ENCODE peak calls at places on chromosome 4, in seven cellular contexts. One of them, this sample, is unnamed.

GRCh38 chr4:111464251-111465045 is 680.8 kb upstream of the FAM241A start:
- DNase-seq in HFF-Myc: no peak
- DNase-seq in fibroblast of pulmonary artery: no peak
- DNase-seq in brain microvascular endothelial cell: no peak
- DNase-seq in AG10803: no peak
- DNase-seq in AG09309: peak
- DNase-seq in OCI-LY7: no peak
- DNase-seq in this sample: peak

GRCh38 chr4:98444371-98444770 is 183.2 kb downstream of the RAP1GDS1 start:
- DNase-seq in HFF-Myc: no peak
- DNase-seq in fibroblast of pulmonary artery: no peak
- DNase-seq in brain microvascular endothelial cell: no peak
- DNase-seq in AG10803: no peak
- DNase-seq in AG09309: no peak
- DNase-seq in OCI-LY7: no peak
- DNase-seq in this sample: no peak

GRCh38 chr4:88991746-88992145 is 65.2 kb downstream of the FAM13A start:
- DNase-seq in HFF-Myc: no peak
- DNase-seq in fibroblast of pulmonary artery: peak
- DNase-seq in brain microvascular endothelial cell: peak
- DNase-seq in AG10803: no peak
- DNase-seq in AG09309: no peak
- DNase-seq in OCI-LY7: no peak
- DNase-seq in this sample: peak

GRCh38 chr4:37383579-37384229 is 139.2 kb downstream of the NWD2 start:
- DNase-seq in HFF-Myc: no peak
- DNase-seq in fibroblast of pulmonary artery: peak
- DNase-seq in brain microvascular endothelial cell: peak
- DNase-seq in AG10803: peak
- DNase-seq in AG09309: no peak
- DNase-seq in OCI-LY7: peak
- DNase-seq in this sample: peak

GRCh38 chr4:6942238-6942800 is 32.7 kb downstream of the TBC1D14 start:
- DNase-seq in HFF-Myc: peak
- DNase-seq in fibroblast of pulmonary artery: peak
- DNase-seq in brain microvascular endothelial cell: peak
- DNase-seq in AG10803: peak
- DNase-seq in AG09309: peak
- DNase-seq in OCI-LY7: peak
- DNase-seq in this sample: peak

GRCh38 chr4:139768913-139769312 is 103.3 kb downstream of the MGST2 start:
- DNase-seq in HFF-Myc: no peak
- DNase-seq in fibroblast of pulmonary artery: no peak
- DNase-seq in brain microvascular endothelial cell: no peak
- DNase-seq in AG10803: no peak
- DNase-seq in AG09309: no peak
- DNase-seq in OCI-LY7: no peak
- DNase-seq in this sample: no peak

GRCh38 chr4:150960818-150961217 is 54.3 kb downstream of the LRBA start:
- DNase-seq in HFF-Myc: no peak
- DNase-seq in fibroblast of pulmonary artery: peak
- DNase-seq in brain microvascular endothelial cell: peak
- DNase-seq in AG10803: peak
- DNase-seq in AG09309: no peak
- DNase-seq in OCI-LY7: peak
- DNase-seq in this sample: peak

GRCh38 chr4:133150643-133151300 is 1.7 kb downstream of the PCDH10 start:
- DNase-seq in HFF-Myc: no peak
- DNase-seq in fibroblast of pulmonary artery: peak
- DNase-seq in brain microvascular endothelial cell: peak
- DNase-seq in AG10803: no peak
- DNase-seq in AG09309: no peak
- DNase-seq in OCI-LY7: no peak
- DNase-seq in this sample: peak

GRCh38 chr4:94634266-94634665 is 123.5 kb upstream of the BMPR1B start:
- DNase-seq in HFF-Myc: peak
- DNase-seq in fibroblast of pulmonary artery: no peak
- DNase-seq in brain microvascular endothelial cell: no peak
- DNase-seq in AG10803: peak
- DNase-seq in AG09309: peak
- DNase-seq in OCI-LY7: no peak
- DNase-seq in this sample: no peak

GRCh38 chr4:151967074-151967473 is 206.3 kb upstream of the GATB start:
- DNase-seq in HFF-Myc: no peak
- DNase-seq in fibroblast of pulmonary artery: no peak
- DNase-seq in brain microvascular endothelial cell: no peak
- DNase-seq in AG10803: no peak
- DNase-seq in AG09309: no peak
- DNase-seq in OCI-LY7: no peak
- DNase-seq in this sample: no peak

GRCh38 chr4:39621582-39621981 is 17.1 kb downstream of the SMIM14 start:
- DNase-seq in HFF-Myc: no peak
- DNase-seq in fibroblast of pulmonary artery: peak
- DNase-seq in brain microvascular endothelial cell: peak
- DNase-seq in AG10803: peak
- DNase-seq in AG09309: no peak
- DNase-seq in OCI-LY7: no peak
- DNase-seq in this sample: peak

GRCh38 chr4:127778102-127778501 is 4.0 kb upstream of the HSPA4L start:
- DNase-seq in HFF-Myc: no peak
- DNase-seq in fibroblast of pulmonary artery: no peak
- DNase-seq in brain microvascular endothelial cell: no peak
- DNase-seq in AG10803: no peak
- DNase-seq in AG09309: no peak
- DNase-seq in OCI-LY7: no peak
- DNase-seq in this sample: no peak

GRCh38 chr4:169975131-169975836 is 50.9 kb downstream of the MFAP3L start:
- DNase-seq in HFF-Myc: no peak
- DNase-seq in fibroblast of pulmonary artery: no peak
- DNase-seq in brain microvascular endothelial cell: no peak
- DNase-seq in AG10803: peak
- DNase-seq in AG09309: no peak
- DNase-seq in OCI-LY7: no peak
- DNase-seq in this sample: peak

GRCh38 chr4:154928640-154929257 is 147.7 kb downstream of the RBM46 start:
- DNase-seq in HFF-Myc: peak
- DNase-seq in fibroblast of pulmonary artery: peak
- DNase-seq in brain microvascular endothelial cell: peak
- DNase-seq in AG10803: peak
- DNase-seq in AG09309: peak
- DNase-seq in OCI-LY7: no peak
- DNase-seq in this sample: peak

GRCh38 chr4:8369426-8370105 is 71.0 kb downstream of the ACOX3 start:
- DNase-seq in HFF-Myc: no peak
- DNase-seq in fibroblast of pulmonary artery: no peak
- DNase-seq in brain microvascular endothelial cell: no peak
- DNase-seq in AG10803: no peak
- DNase-seq in AG09309: no peak
- DNase-seq in OCI-LY7: no peak
- DNase-seq in this sample: no peak

GRCh38 chr4:183422962-183423653 is 21.3 kb upstream of the CDKN2AIP start:
- DNase-seq in HFF-Myc: no peak
- DNase-seq in fibroblast of pulmonary artery: peak
- DNase-seq in brain microvascular endothelial cell: no peak
- DNase-seq in AG10803: peak
- DNase-seq in AG09309: no peak
- DNase-seq in OCI-LY7: no peak
- DNase-seq in this sample: peak

GRCh38 chr4:37542749-37543148 is 143.4 kb downstream of the RELL1 start:
- DNase-seq in HFF-Myc: no peak
- DNase-seq in fibroblast of pulmonary artery: no peak
- DNase-seq in brain microvascular endothelial cell: no peak
- DNase-seq in AG10803: no peak
- DNase-seq in AG09309: no peak
- DNase-seq in OCI-LY7: no peak
- DNase-seq in this sample: no peak

GRCh38 chr4:78669453-78669852 is 106.7 kb upstream of the BMP2K start:
- DNase-seq in HFF-Myc: no peak
- DNase-seq in fibroblast of pulmonary artery: no peak
- DNase-seq in brain microvascular endothelial cell: no peak
- DNase-seq in AG10803: no peak
- DNase-seq in AG09309: no peak
- DNase-seq in OCI-LY7: peak
- DNase-seq in this sample: no peak
- TF ChIP-seq CTCF in HFF-Myc: no peak
- TF ChIP-seq CTCF in fibroblast of pulmonary artery: peak
- TF ChIP-seq CTCF in brain microvascular endothelial cell: peak
- TF ChIP-seq CTCF in AG10803: no peak
- TF ChIP-seq CTCF in AG09309: peak
- TF ChIP-seq CTCF in OCI-LY7: peak
- TF ChIP-seq CTCF in this sample: peak

DNA sequence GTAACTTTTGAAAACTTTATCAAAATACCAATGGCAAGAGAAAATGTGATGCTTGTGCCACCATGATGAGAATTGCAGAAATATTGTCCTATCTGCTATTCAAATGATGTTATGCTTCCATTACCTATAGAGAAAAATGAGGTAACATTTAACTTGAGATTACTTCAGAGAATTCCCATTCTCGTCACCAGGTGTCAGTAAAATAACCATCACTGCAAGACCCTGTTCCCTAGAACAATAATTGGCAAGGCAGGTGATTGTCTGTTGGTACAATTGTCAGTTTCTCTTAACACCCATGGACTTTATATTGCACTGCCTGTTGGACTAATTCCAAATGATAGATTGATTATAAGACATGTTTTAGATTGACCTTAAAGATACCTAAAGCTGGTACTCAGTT is 179.9 kb downstream of the GABRG1 start:
- DNase-seq in HFF-Myc: no peak
- DNase-seq in fibroblast of pulmonary artery: no peak
- DNase-seq in brain microvascular endothelial cell: no peak
- DNase-seq in AG10803: no peak
- DNase-seq in AG09309: no peak
- DNase-seq in OCI-LY7: no peak
- DNase-seq in this sample: no peak
- TF ChIP-seq CTCF in HFF-Myc: no peak
- TF ChIP-seq CTCF in fibroblast of pulmonary artery: no peak
- TF ChIP-seq CTCF in brain microvascular endothelial cell: no peak
- TF ChIP-seq CTCF in AG10803: no peak
- TF ChIP-seq CTCF in AG09309: no peak
- TF ChIP-seq CTCF in OCI-LY7: no peak
- TF ChIP-seq CTCF in this sample: no peak

GRCh38 chr4:31104033-31104432 is 383.9 kb downstream of the PCDH7 start:
- DNase-seq in HFF-Myc: no peak
- DNase-seq in fibroblast of pulmonary artery: no peak
- DNase-seq in brain microvascular endothelial cell: no peak
- DNase-seq in AG10803: no peak
- DNase-seq in AG09309: no peak
- DNase-seq in OCI-LY7: no peak
- DNase-seq in this sample: no peak
- TF ChIP-seq CTCF in HFF-Myc: no peak
- TF ChIP-seq CTCF in fibroblast of pulmonary artery: no peak
- TF ChIP-seq CTCF in brain microvascular endothelial cell: no peak
- TF ChIP-seq CTCF in AG10803: no peak
- TF ChIP-seq CTCF in AG09309: no peak
- TF ChIP-seq CTCF in OCI-LY7: no peak
- TF ChIP-seq CTCF in this sample: no peak

DNA sequence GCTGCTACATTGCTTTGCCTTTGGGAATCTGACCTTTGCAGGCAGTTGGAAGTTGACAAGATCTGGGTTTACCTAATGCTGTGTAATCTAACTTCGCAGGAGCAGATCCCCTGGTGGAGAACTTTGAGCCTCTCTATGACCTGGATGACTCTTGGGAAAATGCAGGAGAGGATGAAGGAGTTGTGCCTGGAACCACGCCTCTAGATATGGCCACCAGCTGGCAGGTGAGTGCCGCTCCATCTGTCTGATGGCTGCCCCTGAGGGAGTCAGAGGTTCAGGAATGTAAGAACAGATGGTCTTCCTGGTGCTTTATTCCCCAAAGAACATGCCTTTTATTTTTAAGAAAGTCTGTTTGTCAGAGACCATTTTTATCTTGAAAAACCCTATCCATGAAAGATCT is 109.3 kb downstream of the NFKB1 start:
- DNase-seq in HFF-Myc: no peak
- DNase-seq in fibroblast of pulmonary artery: no peak
- DNase-seq in brain microvascular endothelial cell: no peak
- DNase-seq in AG10803: no peak
- DNase-seq in AG09309: no peak
- DNase-seq in OCI-LY7: no peak
- DNase-seq in this sample: no peak
- TF ChIP-seq CTCF in HFF-Myc: no peak
- TF ChIP-seq CTCF in fibroblast of pulmonary artery: no peak
- TF ChIP-seq CTCF in brain microvascular endothelial cell: no peak
- TF ChIP-seq CTCF in AG10803: no peak
- TF ChIP-seq CTCF in AG09309: no peak
- TF ChIP-seq CTCF in OCI-LY7: no peak
- TF ChIP-seq CTCF in this sample: no peak

DNA sequence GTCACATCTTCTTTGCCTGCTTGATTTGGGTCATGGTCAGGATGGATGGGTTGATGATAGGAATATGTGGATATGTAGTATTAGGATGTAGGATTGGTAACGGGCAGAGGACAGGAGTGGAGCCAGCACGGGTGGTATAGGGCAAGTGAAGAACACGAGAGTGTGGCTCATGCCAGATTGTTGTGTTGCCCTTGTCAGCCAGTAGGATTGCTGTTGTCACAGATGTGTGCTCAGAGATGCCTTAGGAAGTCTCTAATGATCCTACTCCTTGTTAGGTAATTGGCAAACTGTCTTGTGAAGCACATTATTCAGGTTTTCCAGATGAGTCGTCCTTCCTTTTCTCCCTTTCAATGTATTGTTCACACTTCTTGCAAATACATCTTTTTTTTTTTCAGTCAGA is 5.5 kb downstream of the ATP10D start:
- DNase-seq in HFF-Myc: peak
- DNase-seq in fibroblast of pulmonary artery: peak
- DNase-seq in brain microvascular endothelial cell: no peak
- DNase-seq in AG10803: no peak
- DNase-seq in AG09309: no peak
- DNase-seq in OCI-LY7: peak
- DNase-seq in this sample: peak
- TF ChIP-seq CTCF in HFF-Myc: peak
- TF ChIP-seq CTCF in fibroblast of pulmonary artery: peak
- TF ChIP-seq CTCF in brain microvascular endothelial cell: peak
- TF ChIP-seq CTCF in AG10803: peak
- TF ChIP-seq CTCF in AG09309: peak
- TF ChIP-seq CTCF in OCI-LY7: peak
- TF ChIP-seq CTCF in this sample: peak